ENCODE peak calls at places on chromosomes 7 and 10, in ten cellular contexts. One of them, this sample, is unnamed. For H3K27me3, the result is how much of the 10 kb centered on the place peaks cover.

GRCh38 chr7:70706204-70706603 is 425.7 kb upstream of the GALNT17 start:
- DNase-seq in neural progenitor cell: no peak
- DNase-seq in Caco-2: no peak
- DNase-seq in adrenal gland: no peak
- DNase-seq in tibial artery: no peak
- DNase-seq in CD8-positive, alpha-beta memory T cell: no peak
- DNase-seq in left ventricle myocardium inferior: no peak
- DNase-seq in GM23338: peak
- DNase-seq in lower lobe of right lung: no peak
- DNase-seq in heart right ventricle: no peak
- DNase-seq in this sample: no peak

GRCh38 chr10:17031656-17032630 is 97.7 kb downstream of the CUBN start:
- DNase-seq in neural progenitor cell: peak
- DNase-seq in Caco-2: no peak
- DNase-seq in adrenal gland: peak
- DNase-seq in tibial artery: no peak
- DNase-seq in CD8-positive, alpha-beta memory T cell: no peak
- DNase-seq in left ventricle myocardium inferior: no peak
- DNase-seq in GM23338: no peak
- DNase-seq in lower lobe of right lung: no peak
- DNase-seq in heart right ventricle: no peak
- DNase-seq in this sample: no peak

GRCh38 chr7:12111461-12112405 is 99.4 kb upstream of the TMEM106B start:
- DNase-seq in neural progenitor cell: peak
- DNase-seq in Caco-2: no peak
- DNase-seq in adrenal gland: peak
- DNase-seq in tibial artery: no peak
- DNase-seq in CD8-positive, alpha-beta memory T cell: peak
- DNase-seq in left ventricle myocardium inferior: no peak
- DNase-seq in GM23338: peak
- DNase-seq in lower lobe of right lung: peak
- DNase-seq in heart right ventricle: no peak
- DNase-seq in this sample: peak

GRCh38 chr10:44102726-44103255 is 282.1 kb downstream of the CXCL12 start:
- DNase-seq in neural progenitor cell: no peak
- DNase-seq in Caco-2: no peak
- DNase-seq in adrenal gland: no peak
- DNase-seq in tibial artery: no peak
- DNase-seq in CD8-positive, alpha-beta memory T cell: no peak
- DNase-seq in left ventricle myocardium inferior: no peak
- DNase-seq in GM23338: no peak
- DNase-seq in lower lobe of right lung: no peak
- DNase-seq in heart right ventricle: no peak
- DNase-seq in this sample: no peak

GRCh38 chr7:84372155-84372621 is 177.6 kb upstream of the SEMA3A start:
- DNase-seq in neural progenitor cell: peak
- DNase-seq in Caco-2: no peak
- DNase-seq in adrenal gland: no peak
- DNase-seq in tibial artery: no peak
- DNase-seq in CD8-positive, alpha-beta memory T cell: no peak
- DNase-seq in left ventricle myocardium inferior: no peak
- DNase-seq in GM23338: no peak
- DNase-seq in lower lobe of right lung: no peak
- DNase-seq in heart right ventricle: no peak
- DNase-seq in this sample: no peak

GRCh38 chr7:101502466-101503098 is 126.5 kb downstream of the MYL10 start:
- DNase-seq in neural progenitor cell: no peak
- DNase-seq in Caco-2: no peak
- DNase-seq in adrenal gland: no peak
- DNase-seq in tibial artery: no peak
- DNase-seq in CD8-positive, alpha-beta memory T cell: no peak
- DNase-seq in left ventricle myocardium inferior: no peak
- DNase-seq in GM23338: no peak
- DNase-seq in lower lobe of right lung: no peak
- DNase-seq in heart right ventricle: no peak
- DNase-seq in this sample: peak

GRCh38 chr7:28573059-28573553 is 160.8 kb downstream of the CREB5 start:
- DNase-seq in neural progenitor cell: no peak
- DNase-seq in Caco-2: no peak
- DNase-seq in adrenal gland: no peak
- DNase-seq in tibial artery: no peak
- DNase-seq in CD8-positive, alpha-beta memory T cell: no peak
- DNase-seq in left ventricle myocardium inferior: peak
- DNase-seq in GM23338: no peak
- DNase-seq in lower lobe of right lung: no peak
- DNase-seq in heart right ventricle: no peak
- DNase-seq in this sample: no peak

GRCh38 chr10:43594944-43595589 is 11.2 kb upstream of the ZNF485 start:
- DNase-seq in neural progenitor cell: no peak
- DNase-seq in Caco-2: no peak
- DNase-seq in adrenal gland: peak
- DNase-seq in tibial artery: no peak
- DNase-seq in CD8-positive, alpha-beta memory T cell: no peak
- DNase-seq in left ventricle myocardium inferior: no peak
- DNase-seq in GM23338: no peak
- DNase-seq in lower lobe of right lung: no peak
- DNase-seq in heart right ventricle: no peak
- DNase-seq in this sample: no peak

GRCh38 chr7:138044897-138045296 is 31.4 kb upstream of the AKR1D1 start:
- DNase-seq in neural progenitor cell: no peak
- DNase-seq in Caco-2: no peak
- DNase-seq in adrenal gland: no peak
- DNase-seq in tibial artery: no peak
- DNase-seq in CD8-positive, alpha-beta memory T cell: no peak
- DNase-seq in left ventricle myocardium inferior: no peak
- DNase-seq in GM23338: no peak
- DNase-seq in lower lobe of right lung: no peak
- DNase-seq in heart right ventricle: no peak
- DNase-seq in this sample: no peak

GRCh38 chr7:137951700-137952099 is 50.2 kb downstream of the CREB3L2 start:
- DNase-seq in neural progenitor cell: no peak
- DNase-seq in Caco-2: no peak
- DNase-seq in adrenal gland: no peak
- DNase-seq in tibial artery: no peak
- DNase-seq in CD8-positive, alpha-beta memory T cell: no peak
- DNase-seq in left ventricle myocardium inferior: no peak
- DNase-seq in GM23338: no peak
- DNase-seq in lower lobe of right lung: no peak
- DNase-seq in heart right ventricle: no peak
- DNase-seq in this sample: no peak

DNA sequence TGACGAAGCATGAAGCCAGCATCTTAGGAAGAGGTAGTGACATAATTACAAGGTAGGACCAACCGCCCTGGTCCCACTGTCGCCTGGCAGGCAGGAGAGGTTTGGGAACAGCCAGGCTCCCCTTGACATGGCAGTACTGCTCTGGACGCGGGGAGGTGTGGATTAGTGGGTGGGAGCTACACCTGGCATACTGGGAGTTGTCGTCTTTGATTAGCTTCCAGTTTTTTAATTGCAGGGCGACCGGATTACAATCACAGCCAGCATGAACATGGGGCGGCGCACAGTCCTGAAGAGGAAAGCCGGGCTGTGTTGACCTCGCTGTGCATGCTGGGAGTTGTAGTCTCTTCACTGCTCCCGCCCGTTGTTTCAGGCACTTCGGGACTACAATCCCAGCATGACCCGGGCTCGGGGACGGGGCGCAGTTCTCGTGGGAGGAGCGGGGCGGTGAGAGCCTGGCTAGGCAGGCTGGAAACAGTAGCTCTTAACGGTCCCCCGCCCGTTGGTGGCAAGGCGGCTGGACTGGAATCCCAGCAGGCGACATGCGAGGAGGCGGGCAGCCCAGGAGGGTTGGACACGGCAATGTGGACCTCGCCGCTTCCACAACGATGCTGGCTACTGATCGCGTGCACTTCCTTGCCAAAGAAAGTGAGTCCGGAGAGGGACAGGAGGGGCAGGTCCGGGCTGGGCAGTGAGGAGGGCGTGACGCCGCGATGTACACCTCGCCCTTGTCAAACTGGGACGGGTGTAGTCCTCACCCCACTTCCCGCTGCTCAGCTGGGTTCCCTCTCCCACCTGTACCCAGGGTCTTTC is 98.0 kb upstream of the ZNF722 start:
- DNase-seq in neural progenitor cell: no peak
- DNase-seq in Caco-2: no peak
- DNase-seq in adrenal gland: peak
- DNase-seq in tibial artery: peak
- DNase-seq in CD8-positive, alpha-beta memory T cell: peak
- DNase-seq in left ventricle myocardium inferior: peak
- DNase-seq in GM23338: no peak
- DNase-seq in lower lobe of right lung: peak
- DNase-seq in heart right ventricle: peak
- DNase-seq in this sample: peak
- H3K4me3 ChIP-seq in neural progenitor cell: no peak
- H3K4me3 ChIP-seq in Caco-2: no peak
- H3K4me3 ChIP-seq in adrenal gland: peak
- H3K4me3 ChIP-seq in tibial artery: peak
- H3K4me3 ChIP-seq in CD8-positive, alpha-beta memory T cell: peak
- H3K4me3 ChIP-seq in left ventricle myocardium inferior: peak
- H3K4me3 ChIP-seq in GM23338: no peak
- H3K4me3 ChIP-seq in lower lobe of right lung: peak
- H3K4me3 ChIP-seq in heart right ventricle: peak
- H3K4me3 ChIP-seq in this sample: peak

GRCh38 chr7:45198986-45199385 is 41.4 kb downstream of the RAMP3 start:
- DNase-seq in neural progenitor cell: no peak
- DNase-seq in Caco-2: no peak
- DNase-seq in adrenal gland: no peak
- DNase-seq in tibial artery: no peak
- DNase-seq in CD8-positive, alpha-beta memory T cell: no peak
- DNase-seq in left ventricle myocardium inferior: no peak
- DNase-seq in GM23338: no peak
- DNase-seq in lower lobe of right lung: no peak
- DNase-seq in heart right ventricle: no peak
- DNase-seq in this sample: no peak

GRCh38 chr7:45202618-45203017 is 45.0 kb downstream of the RAMP3 start:
- DNase-seq in neural progenitor cell: no peak
- DNase-seq in Caco-2: peak
- DNase-seq in adrenal gland: no peak
- DNase-seq in tibial artery: no peak
- DNase-seq in CD8-positive, alpha-beta memory T cell: no peak
- DNase-seq in left ventricle myocardium inferior: no peak
- DNase-seq in GM23338: no peak
- DNase-seq in lower lobe of right lung: no peak
- DNase-seq in heart right ventricle: no peak
- DNase-seq in this sample: no peak

GRCh38 chr7:45197461-45197860 is 39.9 kb downstream of the RAMP3 start:
- DNase-seq in neural progenitor cell: no peak
- DNase-seq in Caco-2: no peak
- DNase-seq in adrenal gland: no peak
- DNase-seq in tibial artery: no peak
- DNase-seq in CD8-positive, alpha-beta memory T cell: no peak
- DNase-seq in left ventricle myocardium inferior: no peak
- DNase-seq in GM23338: no peak
- DNase-seq in lower lobe of right lung: no peak
- DNase-seq in heart right ventricle: no peak
- DNase-seq in this sample: no peak

GRCh38 chr7:45196374-45196773 is 38.8 kb downstream of the RAMP3 start:
- DNase-seq in neural progenitor cell: no peak
- DNase-seq in Caco-2: no peak
- DNase-seq in adrenal gland: no peak
- DNase-seq in tibial artery: no peak
- DNase-seq in CD8-positive, alpha-beta memory T cell: no peak
- DNase-seq in left ventricle myocardium inferior: no peak
- DNase-seq in GM23338: no peak
- DNase-seq in lower lobe of right lung: no peak
- DNase-seq in heart right ventricle: no peak
- DNase-seq in this sample: no peak

GRCh38 chr7:45199506-45199905 is 41.9 kb downstream of the RAMP3 start:
- DNase-seq in neural progenitor cell: no peak
- DNase-seq in Caco-2: no peak
- DNase-seq in adrenal gland: no peak
- DNase-seq in tibial artery: no peak
- DNase-seq in CD8-positive, alpha-beta memory T cell: no peak
- DNase-seq in left ventricle myocardium inferior: no peak
- DNase-seq in GM23338: no peak
- DNase-seq in lower lobe of right lung: no peak
- DNase-seq in heart right ventricle: no peak
- DNase-seq in this sample: no peak
- H3K27me3 ChIP-seq in neural progenitor cell: under half
- H3K27me3 ChIP-seq in Caco-2: under half
- H3K27me3 ChIP-seq in adrenal gland: under half
- H3K27me3 ChIP-seq in tibial artery: under half
- H3K27me3 ChIP-seq in CD8-positive, alpha-beta memory T cell: under half
- H3K27me3 ChIP-seq in left ventricle myocardium inferior: under half
- H3K27me3 ChIP-seq in GM23338: under half
- H3K27me3 ChIP-seq in lower lobe of right lung: under half
- H3K27me3 ChIP-seq in heart right ventricle: under half
- H3K27me3 ChIP-seq in this sample: under half

GRCh38 chr7:87874066-87874465 is 2.1 kb downstream of the SLC25A40 start:
- DNase-seq in neural progenitor cell: no peak
- DNase-seq in Caco-2: no peak
- DNase-seq in adrenal gland: no peak
- DNase-seq in tibial artery: no peak
- DNase-seq in CD8-positive, alpha-beta memory T cell: no peak
- DNase-seq in left ventricle myocardium inferior: no peak
- DNase-seq in GM23338: no peak
- DNase-seq in lower lobe of right lung: no peak
- DNase-seq in heart right ventricle: no peak
- DNase-seq in this sample: no peak
- H3K4me3 ChIP-seq in neural progenitor cell: no peak
- H3K4me3 ChIP-seq in Caco-2: no peak
- H3K4me3 ChIP-seq in adrenal gland: peak
- H3K4me3 ChIP-seq in tibial artery: no peak
- H3K4me3 ChIP-seq in CD8-positive, alpha-beta memory T cell: no peak
- H3K4me3 ChIP-seq in left ventricle myocardium inferior: peak
- H3K4me3 ChIP-seq in GM23338: no peak
- H3K4me3 ChIP-seq in lower lobe of right lung: no peak
- H3K4me3 ChIP-seq in heart right ventricle: no peak
- H3K4me3 ChIP-seq in this sample: no peak

DNA sequence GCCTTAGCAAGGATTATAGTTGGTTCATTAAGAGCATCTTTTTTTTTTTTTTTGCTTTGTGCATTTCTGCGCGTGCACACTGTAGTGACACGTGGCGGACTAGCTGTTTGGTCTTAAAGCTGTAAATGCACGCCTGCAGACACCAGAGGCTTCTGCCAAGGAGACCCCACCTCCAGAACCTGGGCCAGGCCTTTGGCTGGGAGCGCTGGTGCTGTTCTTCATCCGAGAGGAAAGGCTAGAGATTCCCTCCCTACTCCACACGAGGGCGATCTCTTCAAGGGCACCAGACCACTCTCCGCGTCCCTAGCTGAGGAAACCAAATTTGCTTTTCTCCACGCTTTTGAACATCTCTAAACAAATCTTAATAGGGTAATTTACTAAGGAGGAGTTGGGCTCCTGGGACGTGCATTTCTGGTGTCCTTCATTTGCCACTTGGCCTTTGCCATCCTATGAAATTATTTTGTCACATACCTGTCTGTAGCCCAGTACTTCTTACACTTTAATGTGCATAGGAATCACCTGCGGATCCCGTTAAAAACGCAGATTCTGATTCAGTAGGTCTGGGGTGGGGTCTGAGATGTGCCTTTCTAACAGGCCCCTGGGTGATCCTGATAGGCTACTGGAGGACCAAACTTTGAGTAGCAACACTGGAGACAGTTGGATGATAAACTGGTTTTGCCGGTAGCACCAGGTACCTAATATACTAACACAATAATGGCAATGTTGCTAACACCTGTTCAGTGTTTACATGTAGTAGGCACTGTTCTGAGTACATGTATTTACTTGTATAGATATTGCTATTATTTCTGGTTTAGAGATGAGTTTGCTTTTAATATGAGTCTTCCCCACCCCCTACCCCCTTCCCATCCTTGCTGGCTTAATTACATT is 1.3 kb upstream of the SLC26A5 start:
- DNase-seq in neural progenitor cell: peak
- DNase-seq in Caco-2: peak
- DNase-seq in adrenal gland: peak
- DNase-seq in tibial artery: no peak
- DNase-seq in CD8-positive, alpha-beta memory T cell: peak
- DNase-seq in left ventricle myocardium inferior: no peak
- DNase-seq in GM23338: peak
- DNase-seq in lower lobe of right lung: no peak
- DNase-seq in heart right ventricle: no peak
- DNase-seq in this sample: no peak
- H3K27me3 ChIP-seq in neural progenitor cell: half or more
- H3K27me3 ChIP-seq in Caco-2: under half
- H3K27me3 ChIP-seq in adrenal gland: under half
- H3K27me3 ChIP-seq in tibial artery: under half
- H3K27me3 ChIP-seq in CD8-positive, alpha-beta memory T cell: under half
- H3K27me3 ChIP-seq in left ventricle myocardium inferior: half or more
- H3K27me3 ChIP-seq in GM23338: under half
- H3K27me3 ChIP-seq in lower lobe of right lung: under half
- H3K27me3 ChIP-seq in heart right ventricle: half or more
- H3K27me3 ChIP-seq in this sample: under half